ENCODE peak calls at places on chromosomes 11 and 22, in six cellular contexts. X, J, R, Z, G and V are unnamed samples. For H3K9me2, the result is how much of the 10 kb centered on the place peaks cover.

GRCh38 chr11:1619449-1619848 is 2.5 kb downstream of the KRTAP5-4 start:
- DNase-seq in X (no peak), J (no peak), R (peak), Z (no peak), G (no peak), V (no peak)

GRCh38 chr22:37304595-37305343 is 22.5 kb downstream of the CYTH4 start:
- DNase-seq in X (no peak), J (no peak), R (peak), Z (peak), G (no peak), V (no peak)

GRCh38 chr11:2547806-2548205 is 103.0 kb downstream of the KCNQ1 start:
- DNase-seq in X (no peak), J (no peak), R (no peak), Z (no peak), G (no peak), V (no peak)

GRCh38 chr22:38697055-38697980 is 3.4 kb downstream of the JOSD1 start:
- DNase-seq in X (no peak), J (no peak), R (peak), Z (peak), G (no peak), V (no peak)

GRCh38 chr11:125938418-125938817 is 7.4 kb upstream of the VSIG10L2 start:
- DNase-seq in X (no peak), J (no peak), R (no peak), Z (no peak), G (no peak), V (no peak)

GRCh38 chr22:19519041-19519926 is 4.9 kb downstream of the CLDN5 start:
- DNase-seq in X (no peak), J (no peak), R (no peak), Z (no peak), G (no peak), V (no peak)

GRCh38 chr11:31761636-31762035 is 49.5 kb downstream of the PAX6 start:
- DNase-seq in X (no peak), J (no peak), R (no peak), Z (no peak), G (no peak), V (no peak)

GRCh38 chr11:10496296-10496936 is 41.4 kb downstream of the AMPD3 start:
- DNase-seq in X (no peak), J (no peak), R (no peak), Z (no peak), G (no peak), V (no peak)

GRCh38 chr22:32753591-32753990 is 47.9 kb upstream of the TIMP3 start:
- DNase-seq in X (no peak), J (no peak), R (no peak), Z (no peak), G (no peak), V (no peak)

GRCh38 chr11:67066333-67066709 is 9.7 kb downstream of the RHOD start:
- DNase-seq in X (no peak), J (no peak), R (no peak), Z (no peak), G (no peak), V (no peak)

GRCh38 chr11:96388891-96389603 is 665 bp downstream of the CCDC82 start:
- DNase-seq in X (peak), J (peak), R (peak), Z (no peak), G (no peak), V (peak)

GRCh38 chr22:42645341-42645937 is 3.8 kb downstream of the CYB5R3 start:
- DNase-seq in X (no peak), J (no peak), R (peak), Z (no peak), G (no peak), V (no peak)
- H3K4me3 ChIP-seq in X (no peak), J (no peak), R (peak), Z (no peak), G (no peak), V (no peak)

GRCh38 chr11:32829680-32830412 is at the start of gene PRRG4:
- DNase-seq in X (peak), J (no peak), R (peak), Z (peak), G (peak), V (peak)
- H3K9ac ChIP-seq in X (peak), J (peak), R (peak), Z (peak), G (peak), V (peak)

DNA sequence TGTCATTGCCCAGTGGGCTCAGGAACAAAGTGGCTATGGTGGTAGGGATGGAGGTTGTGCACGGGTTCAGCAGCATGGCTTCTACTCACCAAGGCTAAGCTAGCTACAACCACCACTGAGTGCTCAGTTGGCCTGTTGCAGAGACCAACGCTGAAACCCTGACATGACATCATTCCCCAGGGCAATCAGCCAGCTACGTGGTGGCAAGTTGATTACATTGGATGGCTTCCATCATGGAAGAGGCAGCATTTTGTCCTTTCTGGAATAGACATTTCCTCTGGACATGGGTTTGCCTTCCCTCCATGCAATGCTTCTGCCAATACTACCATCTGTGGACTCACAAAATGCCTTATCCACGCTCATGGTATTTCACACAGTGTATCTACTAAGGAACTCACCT is 634.3 kb downstream of the OPCML start:
- DNase-seq in X (no peak), J (no peak), R (no peak), Z (no peak), G (no peak), V (no peak)
- H3K9me2 ChIP-seq in X (under half), J (under half), R (under half), Z (under half), G (under half), V (under half)

GRCh38 chr11:60459345-60459744 is 3.7 kb downstream of the MS4A1 start:
- DNase-seq in X (no peak), J (no peak), R (no peak), Z (no peak), G (peak), V (no peak)
- H3K4me3 ChIP-seq in X (no peak), J (no peak), R (no peak), Z (no peak), G (peak), V (no peak)

GRCh38 chr11:72775288-72776110 is 18.3 kb downstream of the STARD10 start:
- DNase-seq in X (no peak), J (no peak), R (no peak), Z (no peak), G (no peak), V (no peak)
- H3K9ac ChIP-seq in X (no peak), J (no peak), R (no peak), Z (no peak), G (no peak), V (no peak)

GRCh38 chr11:132898676-132899075 is 633.6 kb downstream of the OPCML start:
- DNase-seq in X (no peak), J (no peak), R (no peak), Z (no peak), G (no peak), V (no peak)
- H3K9me2 ChIP-seq in X (under half), J (under half), R (under half), Z (under half), G (under half), V (under half)

DNA sequence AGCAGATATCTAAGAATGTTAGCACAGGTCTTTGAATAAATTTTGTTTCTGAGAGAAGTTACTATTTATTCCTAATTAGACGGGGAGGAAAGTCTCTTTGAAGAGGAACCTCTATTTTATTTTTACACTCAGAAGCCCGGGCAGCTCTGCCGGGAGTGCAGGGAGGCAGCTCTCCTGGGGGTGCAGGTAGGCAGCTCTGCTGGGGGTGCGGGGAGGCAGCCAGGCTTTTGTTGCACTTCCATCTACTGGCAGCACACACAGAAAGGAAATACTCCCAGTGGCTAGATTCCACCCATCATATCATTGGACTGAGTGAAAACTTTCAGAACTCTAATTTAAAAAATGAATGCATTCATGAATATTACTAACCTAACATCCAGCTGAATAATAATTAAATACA is 24.6 kb downstream of the OR10A6 start:
- DNase-seq in X (no peak), J (no peak), R (peak), Z (peak), G (no peak), V (no peak)
- H3K4me3 ChIP-seq in X (no peak), J (no peak), R (peak), Z (peak), G (no peak), V (no peak)

DNA sequence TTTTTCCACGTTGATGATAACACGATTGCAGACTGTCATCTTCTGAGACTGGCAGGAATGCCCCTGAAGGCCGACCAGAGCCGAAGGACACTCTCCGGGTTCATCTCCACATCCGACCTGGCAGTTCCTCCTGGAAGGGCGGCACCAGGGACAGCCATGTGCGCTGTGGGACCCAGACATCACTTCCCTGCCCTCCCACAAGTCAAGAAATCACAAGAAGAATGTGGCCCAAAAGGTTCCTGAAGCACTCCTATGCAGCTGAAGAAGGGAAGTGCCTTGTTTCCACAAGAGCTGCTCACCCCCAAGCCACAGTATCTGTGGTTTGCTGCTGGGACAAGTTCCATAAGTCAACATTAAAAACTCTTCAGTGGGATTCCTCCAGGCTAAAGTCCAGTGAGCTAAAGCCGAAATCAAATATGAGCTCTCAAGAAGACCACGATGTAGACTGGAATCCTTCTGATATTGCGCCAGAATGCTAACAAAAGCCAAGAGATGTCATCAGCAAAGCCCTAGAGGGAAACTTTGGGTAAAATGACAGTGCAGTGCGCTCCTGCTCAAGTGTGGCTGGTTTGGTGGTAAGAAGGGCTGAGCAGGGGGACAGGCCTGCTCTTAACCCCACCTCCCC is 21.2 kb downstream of the PACSIN2 start:
- DNase-seq in X (no peak), J (no peak), R (peak), Z (peak), G (no peak), V (no peak)
- H3K9ac ChIP-seq in X (no peak), J (no peak), R (peak), Z (no peak), G (no peak), V (no peak)